ENCODE peak calls at places on chromosome 13, in six cellular contexts. N is tibial artery; Z is endodermal cell; X is brain microvascular endothelial cell; C is CD4-positive, alpha-beta T cell; I is IMR-90. P is an unnamed sample.

GRCh38 chr13:69496951-69497350 is 610.7 kb upstream of the ATXN8OS start:
- DNase-seq in N (no peak), Z (no peak), X (no peak), C (no peak), I (no peak), P (no peak)

GRCh38 chr13:48976677-48977625 is 1.2 kb downstream of the FNDC3A start:
- DNase-seq in N (no peak), Z (no peak), X (no peak), C (peak), I (no peak), P (peak)

GRCh38 chr13:99399623-99399974 is 92.4 kb upstream of the GPR183 start:
- DNase-seq in N (no peak), Z (no peak), X (no peak), C (no peak), I (no peak), P (no peak)

GRCh38 chr13:29428310-29428991 is 167.0 kb downstream of the SLC7A1 start:
- DNase-seq in N (no peak), Z (peak), X (no peak), C (no peak), I (no peak), P (no peak)

GRCh38 chr13:48235100-48235813 is 2.3 kb downstream of the ITM2B start:
- DNase-seq in N (peak), Z (peak), X (no peak), C (no peak), I (peak), P (peak)

GRCh38 chr13:49247722-49248432 is at the start of gene CDADC1:
- DNase-seq in N (peak), Z (peak), X (peak), C (peak), I (peak), P (peak)

GRCh38 chr13:93620366-93620765 is 393.8 kb downstream of the GPC6 start:
- DNase-seq in N (no peak), Z (no peak), X (no peak), C (no peak), I (no peak), P (no peak)

GRCh38 chr13:99355267-99356215 is 48.3 kb upstream of the GPR183 start:
- DNase-seq in N (no peak), Z (peak), X (no peak), C (no peak), I (no peak), P (no peak)

GRCh38 chr13:80577951-80578670 is 237.2 kb upstream of the SPRY2 start:
- DNase-seq in N (no peak), Z (peak), X (no peak), C (no peak), I (no peak), P (no peak)

GRCh38 chr13:48647625-48648024 is 6.1 kb upstream of the CYSLTR2 start:
- DNase-seq in N (no peak), Z (peak), X (no peak), C (no peak), I (no peak), P (no peak)

GRCh38 chr13:67867206-67867605 is 637.1 kb upstream of the PCDH9 start:
- DNase-seq in N (no peak), Z (no peak), X (no peak), C (no peak), I (no peak), P (no peak)

GRCh38 chr13:75480691-75481175 is 1.2 kb downstream of the TBC1D4 start:
- DNase-seq in N (peak), Z (peak), X (no peak), C (no peak), I (peak), P (peak)

GRCh38 chr13:81591528-81592220 is 1250.7 kb upstream of the SPRY2 start:
- DNase-seq in N (no peak), Z (no peak), X (no peak), C (no peak), I (no peak), P (no peak)

GRCh38 chr13:45564108-45564507 is 51.4 kb downstream of the ERICH6B start:
- DNase-seq in N (no peak), Z (peak), X (peak), C (no peak), I (peak), P (peak)

GRCh38 chr13:97615266-97615665 is 181.3 kb downstream of the RAP2A start:
- DNase-seq in N (no peak), Z (no peak), X (no peak), C (no peak), I (no peak), P (no peak)
- TF ChIP-seq CTCF in N (no peak), Z (no peak), X (no peak), C (no peak), I (no peak), P (no peak)

GRCh38 chr13:51255556-51255955 is 33.4 kb downstream of the FAM124A start:
- DNase-seq in N (no peak), Z (peak), X (no peak), C (no peak), I (no peak), P (no peak)

GRCh38 chr13:51260154-51260553 is 38.0 kb downstream of the FAM124A start:
- DNase-seq in N (no peak), Z (peak), X (no peak), C (no peak), I (no peak), P (no peak)

GRCh38 chr13:51259359-51259645 is 37.1 kb downstream of the FAM124A start:
- DNase-seq in N (no peak), Z (no peak), X (no peak), C (no peak), I (no peak), P (no peak)

GRCh38 chr13:51258612-51259358 is 36.6 kb downstream of the FAM124A start:
- DNase-seq in N (no peak), Z (peak), X (peak), C (no peak), I (no peak), P (no peak)

DNA sequence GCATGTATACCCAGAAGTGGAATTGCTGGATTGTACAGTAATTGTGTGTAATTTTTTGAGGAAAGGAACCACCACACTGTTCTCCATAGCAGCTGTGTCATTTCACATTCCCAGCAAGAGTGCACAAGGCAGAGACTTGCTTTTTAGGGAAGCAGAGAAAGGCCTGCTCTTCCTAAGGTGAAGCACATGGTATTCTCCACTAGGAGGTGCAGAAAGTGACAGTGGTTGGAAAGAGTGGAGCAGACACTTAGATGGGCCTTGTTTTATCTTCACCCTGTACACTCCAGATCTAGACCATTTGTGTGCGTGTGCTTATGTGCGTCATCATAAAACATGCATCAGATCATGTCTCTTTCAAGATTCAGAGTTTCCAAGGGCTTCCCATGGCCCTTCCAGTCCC is 35.0 kb downstream of the FAM124A start:
- DNase-seq in N (no peak), Z (peak), X (no peak), C (no peak), I (no peak), P (no peak)
- TF ChIP-seq CTCF in N (no peak), Z (peak), X (no peak), C (no peak), I (no peak), P (no peak)

GRCh38 chr13:34076943-34077703 is 259.2 kb downstream of the RFC3 start:
- DNase-seq in N (no peak), Z (no peak), X (peak), C (no peak), I (peak), P (peak)
- TF ChIP-seq CTCF in N (peak), Z (peak), X (peak), C (no peak), I (peak), P (peak)

GRCh38 chr13:60258349-60258748 is 94.6 kb upstream of the DIAPH3 start:
- DNase-seq in N (no peak), Z (peak), X (no peak), C (no peak), I (no peak), P (no peak)

GRCh38 chr13:60265566-60265965 is 101.8 kb upstream of the DIAPH3 start:
- DNase-seq in N (no peak), Z (no peak), X (no peak), C (no peak), I (no peak), P (no peak)

GRCh38 chr13:60261432-60262351 is 98.0 kb upstream of the DIAPH3 start:
- DNase-seq in N (no peak), Z (peak), X (no peak), C (no peak), I (no peak), P (no peak)

GRCh38 chr13:60260440-60260839 is 96.7 kb upstream of the DIAPH3 start:
- DNase-seq in N (no peak), Z (peak), X (no peak), C (no peak), I (no peak), P (no peak)
- TF ChIP-seq CTCF in N (no peak), Z (peak), X (peak), C (no peak), I (no peak), P (peak)

GRCh38 chr13:24744247-24744646 is 19.7 kb upstream of the RNF17 start:
- DNase-seq in N (no peak), Z (no peak), X (no peak), C (no peak), I (no peak), P (no peak)
- TF ChIP-seq CTCF in N (no peak), Z (no peak), X (no peak), C (no peak), I (no peak), P (no peak)

GRCh38 chr13:37049810-37050209 is 9.7 kb downstream of the SUPT20H start:
- DNase-seq in N (no peak), Z (no peak), X (no peak), C (no peak), I (no peak), P (no peak)
- TF ChIP-seq CTCF in N (no peak), Z (peak), X (peak), C (no peak), I (no peak), P (peak)